ENCODE peak calls at places on chromosomes 16 and 17, in four cellular contexts. T is ovary; R is CD8-positive, alpha-beta T cell; C is psoas muscle. Q is an unnamed sample. For H3K9me3, the result is how much of the 10 kb centered on the place peaks cover.

GRCh38 chr16:1374418-1375297 is 22.9 kb downstream of the GNPTG start:
- DNase-seq in R (no peak), C (no peak), T (no peak), Q (no peak)

GRCh38 chr17:7095642-7096041 is 15.6 kb upstream of the CLEC10A start:
- DNase-seq in C (no peak), R (no peak), T (no peak), Q (no peak)

GRCh38 chr16:20302389-20302788 is 24.9 kb downstream of the GP2 start:
- DNase-seq in R (no peak), T (no peak), C (no peak), Q (no peak)

GRCh38 chr16:31265329-31266245 is 5.8 kb downstream of the ITGAM start:
- DNase-seq in C (peak), R (peak), T (no peak), Q (peak)

GRCh38 chr17:9456265-9456664 is 119.4 kb downstream of the STX8 start:
- DNase-seq in T (no peak), R (no peak), C (no peak), Q (no peak)

GRCh38 chr17:57145347-57145746 is 60.3 kb downstream of the AKAP1 start:
- DNase-seq in R (no peak), C (no peak), T (no peak), Q (no peak)

GRCh38 chr17:21140911-21141310 is 14.1 kb downstream of the DHRS7B start:
- DNase-seq in R (no peak), C (no peak), T (no peak), Q (no peak)

GRCh38 chr16:80883159-80883642 is 78.8 kb upstream of the CDYL2 start:
- DNase-seq in C (no peak), T (no peak), R (no peak), Q (no peak)

GRCh38 chr17:39709319-39709997 is 9.6 kb downstream of the ERBB2 start:
- DNase-seq in R (no peak), C (no peak), T (no peak), Q (no peak)

GRCh38 chr17:48051706-48052486 is 3.7 kb downstream of the NFE2L1 start:
- DNase-seq in R (no peak), T (peak), C (peak), Q (no peak)

GRCh38 chr16:66588981-66589713 is 9.9 kb downstream of the CMTM2 start:
- DNase-seq in C (peak), R (peak), T (no peak), Q (peak)

GRCh38 chr17:32746698-32747097 is 130.2 kb downstream of the MYO1D start:
- DNase-seq in T (no peak), C (no peak), R (no peak), Q (no peak)
- H3K9me3 ChIP-seq in T (under half), C (under half), R (under half), Q (under half)

DNA sequence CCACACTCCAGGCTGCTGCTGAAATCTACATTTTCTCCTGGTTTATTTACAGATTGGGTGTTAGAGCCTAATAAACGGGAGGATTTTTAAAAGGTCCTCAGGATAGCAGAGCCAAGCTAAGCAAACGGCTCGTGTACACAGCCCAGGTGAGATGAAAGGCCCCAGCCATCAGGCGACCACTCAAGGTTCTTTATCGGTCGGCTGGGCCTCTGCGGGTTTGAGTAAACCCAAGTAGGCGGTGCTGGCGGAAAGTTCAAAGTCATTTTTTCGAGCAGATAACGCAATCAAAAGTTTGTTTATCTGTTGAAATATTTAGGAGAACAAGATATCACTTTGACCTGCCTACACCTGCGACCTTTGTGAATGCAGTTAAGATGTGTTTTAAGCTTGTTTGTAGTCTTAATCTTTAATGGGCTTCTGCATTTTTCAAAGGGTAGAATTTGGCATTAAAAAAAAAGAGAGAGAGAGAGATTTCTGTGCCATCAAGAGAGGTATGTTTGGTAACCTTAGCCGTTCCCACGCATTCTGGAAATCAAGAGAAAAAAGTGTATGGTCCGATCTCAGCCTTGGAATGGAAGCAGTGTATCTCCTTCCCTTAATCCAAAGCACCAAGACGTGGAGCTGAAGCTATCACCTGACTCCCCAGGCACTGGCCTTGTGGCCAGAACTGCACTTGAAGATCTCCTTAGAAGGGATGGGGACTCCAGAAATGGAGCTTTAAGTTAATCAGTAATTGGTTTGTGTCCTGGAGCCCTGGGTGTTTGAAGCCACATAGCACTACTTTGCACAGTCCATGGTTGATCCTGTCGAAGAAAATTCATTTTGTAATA is 301.7 kb upstream of the IRX5 start:
- DNase-seq in T (no peak), R (no peak), C (no peak), Q (no peak)
- TF ChIP-seq CTCF in T (no peak), R (no peak), C (no peak), Q (no peak)

GRCh38 chr17:17693955-17694228 is 12.6 kb downstream of the RAI1 start:
- DNase-seq in C (no peak), R (no peak), T (no peak), Q (no peak)

GRCh38 chr17:17692353-17693252 is 11.3 kb downstream of the RAI1 start:
- DNase-seq in T (no peak), C (no peak), R (no peak), Q (no peak)

GRCh38 chr17:17690156-17690737 is 9.0 kb downstream of the RAI1 start:
- DNase-seq in T (no peak), R (no peak), C (no peak), Q (no peak)

GRCh38 chr17:17693253-17693954 is 12.1 kb downstream of the RAI1 start:
- DNase-seq in T (no peak), R (no peak), C (peak), Q (no peak)

DNA sequence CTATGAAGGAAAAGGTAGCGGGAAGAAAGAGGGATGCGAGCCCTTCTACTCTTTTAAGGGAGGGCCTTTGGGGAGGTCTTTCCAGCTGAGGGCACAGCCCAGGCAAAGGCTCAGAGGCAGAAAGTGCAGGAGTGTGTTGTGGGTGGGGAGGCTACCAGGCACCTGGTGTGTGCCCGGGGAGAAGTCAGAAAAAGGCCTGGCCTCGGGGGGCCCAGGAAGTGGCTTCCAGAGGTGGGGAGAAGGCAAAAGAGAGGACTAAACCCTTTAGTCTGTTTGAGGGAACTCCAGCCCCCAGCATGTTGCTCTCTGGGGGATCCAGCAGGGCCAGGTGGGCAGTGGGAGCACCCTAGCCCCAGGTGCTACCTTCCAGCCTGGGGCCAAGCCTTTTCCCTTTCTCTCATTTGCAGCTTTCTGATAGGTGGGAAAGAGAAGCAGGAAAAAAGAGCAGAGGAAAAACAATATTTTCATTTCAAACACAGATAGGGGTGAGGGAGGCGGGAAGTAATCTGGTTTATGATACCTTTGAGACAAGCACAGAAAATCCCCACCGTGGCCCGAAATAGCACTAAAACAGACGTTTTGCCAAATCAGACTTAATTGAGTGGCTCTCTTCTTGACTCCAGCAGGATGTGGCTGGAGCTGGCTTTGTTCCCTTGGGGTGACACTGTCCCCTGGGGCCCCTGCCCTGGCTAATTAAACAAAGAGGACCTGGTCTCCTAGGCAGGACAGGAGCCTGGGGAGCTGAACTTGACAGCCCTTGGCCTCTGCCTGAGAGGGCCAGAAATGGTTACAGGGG is 10.4 kb downstream of the RAI1 start:
- DNase-seq in R (no peak), T (no peak), C (no peak), Q (no peak)
- H3K27ac ChIP-seq in R (no peak), T (peak), C (no peak), Q (peak)

GRCh38 chr16:35564889-35565288 is 2105.5 kb downstream of the TP53TG3F start:
- DNase-seq in C (no peak), T (no peak), R (no peak), Q (no peak)
- H3K9me3 ChIP-seq in C (under half), T (under half), R (under half), Q (under half)

GRCh38 chr17:29593546-29594440 is 861 bp downstream of the ANKRD13B start:
- DNase-seq in R (no peak), T (peak), C (no peak), Q (no peak)
- TF ChIP-seq CTCF in R (no peak), T (no peak), C (peak), Q (peak)

GRCh38 chr16:16020291-16020690 is 70.9 kb downstream of the ABCC1 start:
- DNase-seq in T (no peak), C (no peak), R (no peak), Q (no peak)

GRCh38 chr16:16021988-16022682 is 72.7 kb downstream of the ABCC1 start:
- DNase-seq in R (no peak), C (peak), T (peak), Q (no peak)

GRCh38 chr16:16021646-16021987 is 72.2 kb downstream of the ABCC1 start:
- DNase-seq in C (no peak), R (no peak), T (no peak), Q (no peak)

GRCh38 chr16:16021020-16021419 is 71.6 kb downstream of the ABCC1 start:
- DNase-seq in T (no peak), C (no peak), R (no peak), Q (no peak)

DNA sequence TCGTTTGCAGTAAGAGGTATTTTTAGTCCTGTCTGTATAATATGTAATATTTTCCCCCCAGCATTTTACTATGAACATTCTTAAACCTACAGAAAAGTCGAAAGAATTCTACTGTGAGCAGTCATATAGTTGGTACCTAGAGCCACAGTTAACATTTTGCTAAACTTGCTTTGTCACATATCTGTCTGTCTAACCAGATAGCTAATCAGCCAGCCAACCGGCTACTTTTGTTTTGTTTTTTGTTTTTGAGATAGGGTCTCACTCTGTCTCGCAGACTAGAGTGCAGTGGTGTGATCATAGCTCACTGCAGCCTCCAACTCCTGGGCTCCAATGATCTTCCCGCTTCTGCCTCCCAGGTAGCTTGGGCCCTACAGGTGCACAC is 73.3 kb downstream of the ABCC1 start:
- DNase-seq in T (no peak), R (no peak), C (no peak), Q (no peak)
- H3K27ac ChIP-seq in T (peak), R (no peak), C (peak), Q (no peak)

DNA sequence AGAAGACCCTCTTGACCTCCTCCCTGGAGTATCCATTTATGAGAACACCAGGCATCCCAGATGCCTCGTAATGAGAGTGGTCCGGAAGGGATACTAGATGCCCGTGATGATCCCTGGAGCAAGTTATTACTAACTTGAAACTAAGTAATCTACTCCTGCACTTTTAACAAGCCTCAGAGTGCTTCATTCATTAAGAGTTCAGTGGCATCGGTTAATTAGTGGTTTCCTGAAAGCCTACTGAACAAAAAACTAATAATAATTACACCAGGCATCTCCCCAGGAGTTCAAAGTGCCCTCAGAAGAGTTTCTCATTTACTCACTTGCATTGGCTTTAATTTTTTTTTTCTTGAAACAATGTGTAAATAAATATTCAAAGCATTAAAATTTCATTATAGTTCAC is 22.2 kb downstream of the ZNF75A start:
- DNase-seq in T (no peak), C (no peak), R (no peak), Q (no peak)
- H3K9me3 ChIP-seq in T (under half), C (under half), R (under half), Q (under half)

GRCh38 chr16:17277981-17278381 is 192.8 kb downstream of the XYLT1 start:
- DNase-seq in T (peak), C (no peak), R (no peak), Q (no peak)
- TF ChIP-seq CTCF in T (peak), C (peak), R (no peak), Q (no peak)

Q was measured in CD4-positive, alpha-beta T cell.